ENCODE peak calls at places on chromosomes 7 and 10, in four cellular contexts. One of them, this sample, is unnamed.

GRCh38 chr10:13823046-13823711 is 236.4 kb downstream of the PRPF18 start:
- DNase-seq in NB4: no peak
- DNase-seq in amniotic epithelial cell: no peak
- DNase-seq in GM06990: no peak
- DNase-seq in this sample: no peak

GRCh38 chr7:542131-542934 is 22.7 kb upstream of the PDGFA start:
- DNase-seq in NB4: no peak
- DNase-seq in amniotic epithelial cell: no peak
- DNase-seq in GM06990: no peak
- DNase-seq in this sample: no peak

GRCh38 chr10:110273474-110273873 is 31.2 kb downstream of the SMNDC1 start:
- DNase-seq in NB4: peak
- DNase-seq in amniotic epithelial cell: peak
- DNase-seq in GM06990: no peak
- DNase-seq in this sample: peak

GRCh38 chr10:48399056-48399541 is 92.6 kb downstream of the MAPK8 start:
- DNase-seq in NB4: no peak
- DNase-seq in amniotic epithelial cell: peak
- DNase-seq in GM06990: no peak
- DNase-seq in this sample: no peak

GRCh38 chr7:136600475-136600874 is 268.0 kb upstream of the CHRM2 start:
- DNase-seq in NB4: no peak
- DNase-seq in amniotic epithelial cell: no peak
- DNase-seq in GM06990: no peak
- DNase-seq in this sample: no peak

GRCh38 chr10:24706479-24707118 is 17.1 kb downstream of the ARHGAP21 start:
- DNase-seq in NB4: peak
- DNase-seq in amniotic epithelial cell: peak
- DNase-seq in GM06990: no peak
- DNase-seq in this sample: peak

GRCh38 chr7:155644971-155645509 is 579 bp downstream of the RBM33 start:
- DNase-seq in NB4: peak
- DNase-seq in amniotic epithelial cell: no peak
- DNase-seq in GM06990: no peak
- DNase-seq in this sample: no peak

GRCh38 chr7:96675548-96675947 is 34.1 kb downstream of the SEM1 start:
- DNase-seq in NB4: no peak
- DNase-seq in amniotic epithelial cell: no peak
- DNase-seq in GM06990: no peak
- DNase-seq in this sample: no peak

GRCh38 chr10:100983868-100984669 is 3.2 kb downstream of the MRPL43 start:
- DNase-seq in NB4: no peak
- DNase-seq in amniotic epithelial cell: no peak
- DNase-seq in GM06990: no peak
- DNase-seq in this sample: no peak

GRCh38 chr7:73970801-73971229 is 57.2 kb upstream of the ELN start:
- DNase-seq in NB4: no peak
- DNase-seq in amniotic epithelial cell: no peak
- DNase-seq in GM06990: no peak
- DNase-seq in this sample: no peak

GRCh38 chr7:104089622-104090021 is 100.2 kb upstream of the RELN start:
- DNase-seq in NB4: no peak
- DNase-seq in amniotic epithelial cell: no peak
- DNase-seq in GM06990: no peak
- DNase-seq in this sample: no peak

GRCh38 chr10:82811621-82812020 is 936.6 kb downstream of the NRG3 start:
- DNase-seq in NB4: peak
- DNase-seq in amniotic epithelial cell: peak
- DNase-seq in GM06990: no peak
- DNase-seq in this sample: no peak

GRCh38 chr10:84077728-84078127 is 61.6 kb upstream of the GHITM start:
- DNase-seq in NB4: no peak
- DNase-seq in amniotic epithelial cell: no peak
- DNase-seq in GM06990: no peak
- DNase-seq in this sample: no peak

GRCh38 chr7:28483112-28483511 is 70.8 kb downstream of the CREB5 start:
- DNase-seq in NB4: no peak
- DNase-seq in amniotic epithelial cell: no peak
- DNase-seq in GM06990: no peak
- DNase-seq in this sample: no peak

GRCh38 chr7:5755704-5756131 is 25.7 kb downstream of the RNF216 start:
- DNase-seq in NB4: peak
- DNase-seq in amniotic epithelial cell: peak
- DNase-seq in GM06990: no peak
- DNase-seq in this sample: no peak

GRCh38 chr7:132078891-132079735 is 497.2 kb downstream of the PLXNA4 start:
- DNase-seq in NB4: no peak
- DNase-seq in amniotic epithelial cell: no peak
- DNase-seq in GM06990: no peak
- DNase-seq in this sample: no peak

GRCh38 chr7:116672596-116673503 is 854 bp downstream of the MET start:
- DNase-seq in NB4: no peak
- DNase-seq in amniotic epithelial cell: peak
- DNase-seq in GM06990: no peak
- DNase-seq in this sample: no peak

GRCh38 chr10:509361-510102 is 179.9 kb downstream of the DIP2C start:
- DNase-seq in NB4: no peak
- DNase-seq in amniotic epithelial cell: no peak
- DNase-seq in GM06990: no peak
- DNase-seq in this sample: no peak

GRCh38 chr10:79244068-79244442 is 103.2 kb upstream of the PPIF start:
- DNase-seq in NB4: peak
- DNase-seq in amniotic epithelial cell: no peak
- DNase-seq in GM06990: no peak
- DNase-seq in this sample: no peak

GRCh38 chr7:80918406-80918805 is 445 bp downstream of the SEMA3C start:
- DNase-seq in NB4: peak
- DNase-seq in amniotic epithelial cell: peak
- DNase-seq in GM06990: no peak
- DNase-seq in this sample: no peak

GRCh38 chr10:30747633-30748032 is 118.1 kb upstream of the LYZL2 start:
- DNase-seq in NB4: peak
- DNase-seq in amniotic epithelial cell: peak
- DNase-seq in GM06990: no peak
- DNase-seq in this sample: no peak

GRCh38 chr7:128200376-128200775 is 40.7 kb upstream of the LEP start:
- DNase-seq in NB4: no peak
- DNase-seq in amniotic epithelial cell: no peak
- DNase-seq in GM06990: no peak
- DNase-seq in this sample: no peak

GRCh38 chr7:28626629-28627262 is 214.4 kb downstream of the CREB5 start:
- DNase-seq in NB4: peak
- DNase-seq in amniotic epithelial cell: peak
- DNase-seq in GM06990: no peak
- DNase-seq in this sample: no peak

GRCh38 chr7:79789584-79790345 is 336.3 kb upstream of the MAGI2 start:
- DNase-seq in NB4: no peak
- DNase-seq in amniotic epithelial cell: peak
- DNase-seq in GM06990: no peak
- DNase-seq in this sample: no peak

GRCh38 chr10:128263891-128264688 is 137.9 kb upstream of the MKI67 start:
- DNase-seq in NB4: peak
- DNase-seq in amniotic epithelial cell: peak
- DNase-seq in GM06990: no peak
- DNase-seq in this sample: peak

GRCh38 chr7:121275204-121275603 is 53.6 kb upstream of the WNT16 start:
- DNase-seq in NB4: no peak
- DNase-seq in amniotic epithelial cell: no peak
- DNase-seq in GM06990: no peak
- DNase-seq in this sample: no peak

GRCh38 chr7:341841-342638 is 52.1 kb downstream of the FOXL3 start:
- DNase-seq in NB4: no peak
- DNase-seq in amniotic epithelial cell: no peak
- DNase-seq in GM06990: no peak
- DNase-seq in this sample: no peak

GRCh38 chr7:66643395-66643794 is 14.7 kb downstream of the KCTD7 start:
- DNase-seq in NB4: no peak
- DNase-seq in amniotic epithelial cell: no peak
- DNase-seq in GM06990: no peak
- DNase-seq in this sample: no peak

GRCh38 chr7:127158659-127159058 is 94.1 kb downstream of the GRM8 start:
- DNase-seq in NB4: peak
- DNase-seq in amniotic epithelial cell: no peak
- DNase-seq in GM06990: no peak
- DNase-seq in this sample: no peak

GRCh38 chr7:26278769-26279168 is 12.9 kb upstream of the SNX10 start:
- DNase-seq in NB4: peak
- DNase-seq in amniotic epithelial cell: no peak
- DNase-seq in GM06990: no peak
- DNase-seq in this sample: peak

This sample was measured in CD4-positive, alpha-beta memory T cell.